ENCODE peak calls at places on chromosomes 3 and 15, in eight cellular contexts. One of them, this sample, is unnamed. For H3K4me1, the result is how much of the 10 kb centered on the place peaks cover.

GRCh38 chr3:124934577-124934976 is at the start of gene MUC13:
- DNase-seq in lung: no peak
- DNase-seq in mammary epithelial cell: no peak
- DNase-seq in A549: peak
- DNase-seq in H1: no peak
- DNase-seq in adrenal gland: no peak
- DNase-seq in neural progenitor cell: no peak
- DNase-seq in mesenchymal stem cell: no peak
- DNase-seq in this sample: no peak

GRCh38 chr15:69403611-69404010 is 10.5 kb upstream of the KIF23 start:
- DNase-seq in H1: no peak
- DNase-seq in A549: no peak
- DNase-seq in mammary epithelial cell: peak
- DNase-seq in neural progenitor cell: no peak
- DNase-seq in lung: no peak
- DNase-seq in mesenchymal stem cell: peak
- DNase-seq in adrenal gland: no peak
- DNase-seq in this sample: no peak

GRCh38 chr15:85403745-85404144 is 23.3 kb downstream of the AKAP13 start:
- DNase-seq in A549: no peak
- DNase-seq in adrenal gland: no peak
- DNase-seq in lung: no peak
- DNase-seq in neural progenitor cell: no peak
- DNase-seq in H1: no peak
- DNase-seq in mammary epithelial cell: peak
- DNase-seq in mesenchymal stem cell: peak
- DNase-seq in this sample: no peak

GRCh38 chr15:96402403-96402802 is 71.9 kb downstream of the NR2F2 start:
- DNase-seq in mesenchymal stem cell: no peak
- DNase-seq in neural progenitor cell: no peak
- DNase-seq in adrenal gland: no peak
- DNase-seq in mammary epithelial cell: no peak
- DNase-seq in H1: no peak
- DNase-seq in A549: no peak
- DNase-seq in lung: no peak
- DNase-seq in this sample: no peak

GRCh38 chr3:142595581-142595950 is 627 bp upstream of the PLS1 start:
- DNase-seq in mesenchymal stem cell: peak
- DNase-seq in neural progenitor cell: no peak
- DNase-seq in adrenal gland: no peak
- DNase-seq in lung: peak
- DNase-seq in mammary epithelial cell: peak
- DNase-seq in A549: peak
- DNase-seq in H1: no peak
- DNase-seq in this sample: no peak

GRCh38 chr3:68631810-68632545 is 300.4 kb downstream of the TAFA4 start:
- DNase-seq in mammary epithelial cell: no peak
- DNase-seq in lung: no peak
- DNase-seq in mesenchymal stem cell: no peak
- DNase-seq in adrenal gland: no peak
- DNase-seq in H1: peak
- DNase-seq in neural progenitor cell: peak
- DNase-seq in A549: no peak
- DNase-seq in this sample: no peak

GRCh38 chr3:189041482-189042090 is 130.2 kb upstream of the TPRG1 start:
- DNase-seq in A549: peak
- DNase-seq in adrenal gland: peak
- DNase-seq in mammary epithelial cell: peak
- DNase-seq in mesenchymal stem cell: peak
- DNase-seq in H1: peak
- DNase-seq in neural progenitor cell: peak
- DNase-seq in lung: peak
- DNase-seq in this sample: peak

GRCh38 chr3:32177702-32178198 is 60.7 kb upstream of the CMTM8 start:
- DNase-seq in adrenal gland: peak
- DNase-seq in neural progenitor cell: peak
- DNase-seq in A549: peak
- DNase-seq in mammary epithelial cell: peak
- DNase-seq in mesenchymal stem cell: peak
- DNase-seq in H1: no peak
- DNase-seq in lung: peak
- DNase-seq in this sample: peak

GRCh38 chr3:187739561-187740445 is 5.5 kb downstream of the BCL6 start:
- DNase-seq in mammary epithelial cell: peak
- DNase-seq in neural progenitor cell: peak
- DNase-seq in H1: no peak
- DNase-seq in mesenchymal stem cell: peak
- DNase-seq in lung: peak
- DNase-seq in A549: peak
- DNase-seq in adrenal gland: peak
- DNase-seq in this sample: peak

GRCh38 chr15:37059051-37059450 is 41.3 kb downstream of the MEIS2 start:
- DNase-seq in H1: no peak
- DNase-seq in adrenal gland: no peak
- DNase-seq in lung: no peak
- DNase-seq in mesenchymal stem cell: peak
- DNase-seq in mammary epithelial cell: peak
- DNase-seq in neural progenitor cell: no peak
- DNase-seq in A549: no peak
- DNase-seq in this sample: no peak

GRCh38 chr15:22226034-22226790 is 145.9 kb downstream of the OR4M2 start:
- DNase-seq in mesenchymal stem cell: no peak
- DNase-seq in adrenal gland: no peak
- DNase-seq in mammary epithelial cell: no peak
- DNase-seq in H1: no peak
- DNase-seq in A549: no peak
- DNase-seq in neural progenitor cell: no peak
- DNase-seq in lung: no peak
- DNase-seq in this sample: no peak

GRCh38 chr3:38728008-38728407 is 78.5 kb upstream of the SCN5A start:
- DNase-seq in neural progenitor cell: no peak
- DNase-seq in H1: no peak
- DNase-seq in adrenal gland: no peak
- DNase-seq in A549: no peak
- DNase-seq in lung: no peak
- DNase-seq in mesenchymal stem cell: no peak
- DNase-seq in mammary epithelial cell: no peak
- DNase-seq in this sample: no peak

GRCh38 chr3:51163051-51163450 is 222.0 kb upstream of the MANF start:
- DNase-seq in neural progenitor cell: peak
- DNase-seq in H1: no peak
- DNase-seq in adrenal gland: no peak
- DNase-seq in mammary epithelial cell: peak
- DNase-seq in lung: no peak
- DNase-seq in A549: no peak
- DNase-seq in mesenchymal stem cell: no peak
- DNase-seq in this sample: no peak

GRCh38 chr15:40108061-40108854 is 421 bp downstream of the BMF start:
- DNase-seq in lung: no peak
- DNase-seq in H1: no peak
- DNase-seq in A549: peak
- DNase-seq in neural progenitor cell: peak
- DNase-seq in adrenal gland: peak
- DNase-seq in mammary epithelial cell: peak
- DNase-seq in mesenchymal stem cell: peak
- DNase-seq in this sample: peak

GRCh38 chr3:194537732-194538247 is 51.0 kb upstream of the ATP13A3 start:
- DNase-seq in A549: peak
- DNase-seq in mammary epithelial cell: peak
- DNase-seq in neural progenitor cell: no peak
- DNase-seq in adrenal gland: peak
- DNase-seq in H1: no peak
- DNase-seq in lung: peak
- DNase-seq in mesenchymal stem cell: peak
- DNase-seq in this sample: peak

GRCh38 chr3:12969487-12969886 is 103.7 kb downstream of the IQSEC1 start:
- DNase-seq in lung: no peak
- DNase-seq in adrenal gland: no peak
- DNase-seq in mesenchymal stem cell: no peak
- DNase-seq in neural progenitor cell: peak
- DNase-seq in A549: no peak
- DNase-seq in mammary epithelial cell: no peak
- DNase-seq in H1: no peak
- DNase-seq in this sample: no peak

GRCh38 chr3:119292666-119293065 is 1.5 kb upstream of the ARHGAP31 start:
- DNase-seq in A549: no peak
- DNase-seq in mesenchymal stem cell: no peak
- DNase-seq in lung: no peak
- DNase-seq in mammary epithelial cell: no peak
- DNase-seq in neural progenitor cell: no peak
- DNase-seq in adrenal gland: no peak
- DNase-seq in H1: no peak
- DNase-seq in this sample: no peak

GRCh38 chr15:63917588-63918316 is 84.0 kb upstream of the HERC1 start:
- DNase-seq in adrenal gland: no peak
- DNase-seq in H1: no peak
- DNase-seq in lung: no peak
- DNase-seq in mesenchymal stem cell: no peak
- DNase-seq in neural progenitor cell: no peak
- DNase-seq in mammary epithelial cell: no peak
- DNase-seq in A549: no peak
- DNase-seq in this sample: no peak

GRCh38 chr15:63918317-63918672 is 84.5 kb upstream of the HERC1 start:
- DNase-seq in adrenal gland: no peak
- DNase-seq in mesenchymal stem cell: no peak
- DNase-seq in A549: no peak
- DNase-seq in neural progenitor cell: no peak
- DNase-seq in mammary epithelial cell: peak
- DNase-seq in H1: no peak
- DNase-seq in lung: no peak
- DNase-seq in this sample: peak

GRCh38 chr15:63920504-63921178 is 86.9 kb upstream of the HERC1 start:
- DNase-seq in adrenal gland: no peak
- DNase-seq in A549: no peak
- DNase-seq in mesenchymal stem cell: no peak
- DNase-seq in neural progenitor cell: no peak
- DNase-seq in mammary epithelial cell: no peak
- DNase-seq in lung: no peak
- DNase-seq in H1: no peak
- DNase-seq in this sample: no peak

GRCh38 chr15:63915888-63916731 is 82.4 kb upstream of the HERC1 start:
- DNase-seq in mesenchymal stem cell: no peak
- DNase-seq in lung: no peak
- DNase-seq in mammary epithelial cell: no peak
- DNase-seq in A549: peak
- DNase-seq in H1: no peak
- DNase-seq in adrenal gland: no peak
- DNase-seq in neural progenitor cell: peak
- DNase-seq in this sample: no peak

GRCh38 chr15:63918901-63919348 is 85.2 kb upstream of the HERC1 start:
- DNase-seq in neural progenitor cell: no peak
- DNase-seq in adrenal gland: no peak
- DNase-seq in A549: no peak
- DNase-seq in H1: no peak
- DNase-seq in mesenchymal stem cell: no peak
- DNase-seq in lung: no peak
- DNase-seq in mammary epithelial cell: no peak
- DNase-seq in this sample: no peak
- H3K4me1 ChIP-seq in neural progenitor cell: under half
- H3K4me1 ChIP-seq in adrenal gland: under half
- H3K4me1 ChIP-seq in A549: under half
- H3K4me1 ChIP-seq in H1: under half
- H3K4me1 ChIP-seq in mesenchymal stem cell: half or more
- H3K4me1 ChIP-seq in lung: under half
- H3K4me1 ChIP-seq in mammary epithelial cell: under half
- H3K4me1 ChIP-seq in this sample: under half

GRCh38 chr15:75654201-75654907 is 6.6 kb downstream of the SNX33 start:
- DNase-seq in mammary epithelial cell: no peak
- DNase-seq in lung: no peak
- DNase-seq in H1: no peak
- DNase-seq in adrenal gland: no peak
- DNase-seq in A549: no peak
- DNase-seq in neural progenitor cell: no peak
- DNase-seq in mesenchymal stem cell: no peak
- DNase-seq in this sample: no peak

GRCh38 chr15:75655911-75656310 is 8.2 kb downstream of the SNX33 start:
- DNase-seq in H1: no peak
- DNase-seq in neural progenitor cell: no peak
- DNase-seq in mesenchymal stem cell: no peak
- DNase-seq in adrenal gland: no peak
- DNase-seq in lung: no peak
- DNase-seq in mammary epithelial cell: no peak
- DNase-seq in A549: no peak
- DNase-seq in this sample: no peak

GRCh38 chr15:75653347-75653913 is 5.7 kb downstream of the SNX33 start:
- DNase-seq in H1: no peak
- DNase-seq in lung: no peak
- DNase-seq in neural progenitor cell: peak
- DNase-seq in mammary epithelial cell: no peak
- DNase-seq in mesenchymal stem cell: no peak
- DNase-seq in adrenal gland: no peak
- DNase-seq in A549: no peak
- DNase-seq in this sample: no peak

GRCh38 chr15:75656813-75657212 is 9.1 kb downstream of the SNX33 start:
- DNase-seq in H1: no peak
- DNase-seq in adrenal gland: no peak
- DNase-seq in lung: no peak
- DNase-seq in mammary epithelial cell: no peak
- DNase-seq in A549: no peak
- DNase-seq in mesenchymal stem cell: no peak
- DNase-seq in neural progenitor cell: no peak
- DNase-seq in this sample: no peak

DNA sequence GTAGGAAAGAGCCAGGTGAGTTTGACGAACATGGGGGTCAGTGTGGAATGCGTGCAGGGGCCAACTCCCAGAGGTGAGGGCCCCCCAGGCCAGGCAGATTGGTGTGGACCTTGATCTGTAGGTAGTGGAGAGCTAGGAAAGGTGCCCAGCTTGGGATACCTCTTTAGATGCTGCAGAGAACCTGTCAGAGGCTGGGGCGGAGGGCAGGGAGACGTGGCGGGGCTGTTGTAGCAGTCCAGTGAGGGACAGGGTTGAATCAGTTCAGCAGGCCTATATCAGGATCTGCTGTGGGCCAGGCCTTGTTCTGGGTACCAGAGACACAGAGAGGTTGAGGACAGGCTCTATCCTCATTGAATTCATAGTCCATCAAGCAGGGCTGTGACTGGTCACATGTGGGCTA is 8.6 kb downstream of the SNX33 start:
- DNase-seq in lung: no peak
- DNase-seq in neural progenitor cell: no peak
- DNase-seq in adrenal gland: no peak
- DNase-seq in mammary epithelial cell: no peak
- DNase-seq in mesenchymal stem cell: no peak
- DNase-seq in H1: no peak
- DNase-seq in A549: no peak
- DNase-seq in this sample: no peak
- H3K4me1 ChIP-seq in lung: under half
- H3K4me1 ChIP-seq in neural progenitor cell: under half
- H3K4me1 ChIP-seq in adrenal gland: under half
- H3K4me1 ChIP-seq in mammary epithelial cell: half or more
- H3K4me1 ChIP-seq in mesenchymal stem cell: under half
- H3K4me1 ChIP-seq in H1: under half
- H3K4me1 ChIP-seq in A549: under half
- H3K4me1 ChIP-seq in this sample: half or more

GRCh38 chr15:63864186-63864585 is 30.4 kb upstream of the HERC1 start:
- DNase-seq in neural progenitor cell: no peak
- DNase-seq in adrenal gland: no peak
- DNase-seq in mammary epithelial cell: no peak
- DNase-seq in lung: no peak
- DNase-seq in H1: no peak
- DNase-seq in A549: no peak
- DNase-seq in mesenchymal stem cell: no peak
- DNase-seq in this sample: no peak
- H3K4me1 ChIP-seq in neural progenitor cell: under half
- H3K4me1 ChIP-seq in adrenal gland: under half
- H3K4me1 ChIP-seq in mammary epithelial cell: under half
- H3K4me1 ChIP-seq in lung: under half
- H3K4me1 ChIP-seq in H1: under half
- H3K4me1 ChIP-seq in A549: under half
- H3K4me1 ChIP-seq in mesenchymal stem cell: under half
- H3K4me1 ChIP-seq in this sample: under half

GRCh38 chr3:182912476-182912875 is 67.9 kb downstream of the DCUN1D1 start:
- DNase-seq in H1: no peak
- DNase-seq in lung: no peak
- DNase-seq in adrenal gland: no peak
- DNase-seq in mammary epithelial cell: no peak
- DNase-seq in mesenchymal stem cell: no peak
- DNase-seq in A549: no peak
- DNase-seq in neural progenitor cell: no peak
- DNase-seq in this sample: no peak
- H3K4me1 ChIP-seq in H1: under half
- H3K4me1 ChIP-seq in lung: under half
- H3K4me1 ChIP-seq in adrenal gland: under half
- H3K4me1 ChIP-seq in mammary epithelial cell: under half
- H3K4me1 ChIP-seq in mesenchymal stem cell: under half
- H3K4me1 ChIP-seq in A549: under half
- H3K4me1 ChIP-seq in neural progenitor cell: under half
- H3K4me1 ChIP-seq in this sample: under half

This sample was measured in transverse colon.